ENCODE peak calls at places on chromosomes 4 and X, in five cellular contexts. I is HCT116, B is HepG2, H is GM12878, E is K562. M is an unnamed sample.
A peak's percentile ranks its signal among the peaks of the same experiment; 100 is the strongest.

GRCh38 chr4:177281544-177281943 is 28.1 kb upstream of the NEIL3 start:
- DNase-seq in B (no peak), E (no peak), I (no peak), H (no peak), M (no peak)

GRCh38 chr4:142419712-142420111 is 426.4 kb downstream of the INPP4B start:
- DNase-seq in H (no peak), I (no peak), B (no peak), E (no peak), M (peak; percentile 47)

GRCh38 chr4:37793562-37793961 is 32.9 kb upstream of the PGM2 start:
- DNase-seq in I (no peak), H (no peak), E (no peak), B (peak; percentile 27), M (no peak)

GRCh38 chr4:125801373-125801772 is 486.6 kb downstream of the FAT4 start:
- DNase-seq in I (no peak), B (no peak), H (no peak), E (no peak), M (no peak)

GRCh38 chr4:182764137-182764536 is 153.0 kb downstream of the DCTD start:
- DNase-seq in E (no peak), I (no peak), B (no peak), H (no peak), M (no peak)

GRCh38 chr4:54015421-54016065 is 48.9 kb downstream of the CHIC2 start:
- DNase-seq in E (no peak), B (no peak), I (no peak), H (no peak), M (no peak)

GRCh38 chrX:74519870-74520269 is 94.6 kb downstream of the RLIM start:
- DNase-seq in E (no peak), B (no peak), I (no peak), H (no peak), M (no peak)

GRCh38 chr4:158819942-158820786 is 51.3 kb downstream of the FNIP2 start:
- DNase-seq in B (no peak), I (no peak), H (no peak), E (no peak), M (no peak)

GRCh38 chr4:82372502-82372873 is 1.3 kb downstream of the HNRNPD start:
- DNase-seq in I (no peak), B (no peak), H (no peak), E (peak; percentile 39), M (peak; percentile 37)

DNA sequence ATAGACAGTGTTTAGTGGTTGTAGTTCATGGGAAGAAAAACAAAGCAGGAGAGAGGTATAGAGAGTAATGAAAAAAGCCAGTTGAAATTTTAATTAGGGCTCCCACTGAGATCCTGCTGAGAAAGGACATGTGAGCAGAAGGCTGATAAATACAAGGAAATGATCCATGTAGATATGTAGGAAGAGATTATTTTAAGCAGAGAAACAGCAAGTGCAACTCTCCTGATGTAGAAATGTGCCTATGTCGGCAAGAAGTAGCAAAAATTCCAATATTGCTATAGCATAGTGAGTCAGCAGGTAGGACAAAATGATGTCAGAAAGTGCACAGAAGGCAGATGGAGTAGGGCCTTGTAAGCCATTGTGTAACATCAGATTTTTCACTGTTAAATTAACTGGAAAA is 1027.3 kb downstream of the PCDH18 start:
- DNase-seq in I (no peak), B (no peak), H (no peak), E (no peak), M (no peak)
- TF ChIP-seq ZBTB33 in I (no peak), B (no peak), H (no peak), E (no peak), M (no peak)

GRCh38 chrX:19799319-19800182 is 87.8 kb downstream of the SH3KBP1 start:
- DNase-seq in B (no peak), E (no peak), H (no peak), I (no peak), M (no peak)
- TF ChIP-seq MAX in B (no peak), E (no peak), H (no peak), I (no peak), M (no peak)

DNA sequence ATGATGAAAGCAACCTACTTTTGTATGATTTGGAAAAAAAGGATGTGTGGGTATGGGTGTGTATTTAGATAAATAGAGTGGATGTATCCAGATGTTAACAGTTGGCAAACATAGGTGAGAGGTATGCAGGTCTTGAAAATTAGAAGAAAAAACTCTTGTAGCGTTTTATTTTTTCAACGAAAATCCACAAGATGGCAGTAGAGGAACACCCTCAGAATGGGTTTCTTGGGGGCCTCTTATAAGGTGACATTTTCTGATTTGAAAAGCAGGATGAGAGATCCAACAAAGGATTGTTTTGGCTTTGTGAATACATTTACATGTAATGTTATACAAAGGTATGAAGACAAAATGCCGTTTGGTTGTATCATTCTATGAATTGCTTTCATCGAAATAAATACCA is 68.3 kb downstream of the FMR1NB start:
- DNase-seq in B (peak; percentile 22), I (peak; percentile 1), E (peak; percentile 10), H (no peak), M (peak; percentile 37)
- TF ChIP-seq REST in B (no peak), I (no peak), E (no peak), H (no peak), M (no peak)

DNA sequence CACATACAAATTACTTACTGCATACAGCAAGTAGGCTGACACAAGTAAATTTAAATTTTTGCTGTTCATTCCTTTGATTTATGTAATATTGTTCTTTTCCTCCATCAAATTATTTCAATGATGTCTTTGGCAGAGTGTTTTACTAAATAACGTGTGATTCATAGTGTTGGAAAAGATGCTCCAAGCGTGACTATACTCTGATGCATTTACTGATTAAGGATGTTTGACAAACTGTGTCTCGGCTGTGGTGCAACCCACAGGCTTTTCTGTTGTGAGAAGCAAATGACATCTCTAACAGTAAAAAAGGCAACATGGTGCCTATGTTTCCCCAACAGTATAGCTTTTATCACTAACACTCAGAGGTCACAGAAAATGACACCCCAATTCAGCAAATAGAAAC is 540.9 kb downstream of the PPP4R3C start:
- DNase-seq in B (no peak), I (no peak), E (no peak), H (no peak), M (no peak)
- TF ChIP-seq ZBTB33 in B (no peak), I (no peak), E (no peak), H (no peak), M (no peak)

M was measured in SK-N-SH.